ENCODE peak calls at places on chromosomes 3 and 15, in six cellular contexts. Y is IMR-90, M is H1, A is H9, W is neuronal stem cell, J is trophoblast cell. Z is an unnamed sample.

GRCh38 chr3:46674031-46674592 is 19.4 kb downstream of the ALS2CL start:
- DNase-seq in Y (no peak), M (no peak), A (no peak), W (no peak), J (peak; percentile 28), Z (no peak)

GRCh38 chr15:38864827-38865604 is 300.4 kb upstream of the RASGRP1 start:
- DNase-seq in Y (peak; percentile 83), M (no peak), A (no peak), W (no peak), J (no peak), Z (peak; percentile 37)

GRCh38 chr15:97759363-97759762 is 201.1 kb upstream of the ARRDC4 start:
- DNase-seq in Y (no peak), M (no peak), A (no peak), W (no peak), J (no peak), Z (peak; percentile 49)

GRCh38 chr3:118951089-118951488 is 83.6 kb downstream of the IGSF11 start:
- DNase-seq in Y (no peak), M (no peak), A (no peak), W (no peak), J (no peak), Z (no peak)

GRCh38 chr3:116440196-116440595 is 5.1 kb downstream of the LSAMP start:
- DNase-seq in Y (peak; percentile 94), M (no peak), A (no peak), W (no peak), J (no peak), Z (peak; percentile 81)

GRCh38 chr15:44882499-44882968 is 74.0 kb upstream of the TERB2 start:
- DNase-seq in Y (no peak), M (no peak), A (no peak), W (no peak), J (no peak), Z (no peak)

GRCh38 chr15:74409225-74409624 is 24.5 kb downstream of the SEMA7A start:
- DNase-seq in Y (no peak), M (no peak), A (no peak), W (no peak), J (no peak), Z (no peak)

GRCh38 chr3:143565943-143566342 is 282.3 kb downstream of the SLC9A9 start:
- DNase-seq in Y (no peak), M (no peak), A (no peak), W (no peak), J (peak; percentile 5), Z (peak; percentile 53)

GRCh38 chr3:185815391-185816282 is 9.2 kb downstream of the IGF2BP2 start:
- DNase-seq in Y (peak; percentile 52), M (no peak), A (no peak), W (no peak), J (no peak), Z (peak; percentile 65)

GRCh38 chr3:102536479-102536878 is 101.7 kb downstream of the ZPLD1 start:
- DNase-seq in Y (peak; percentile 33), M (no peak), A (no peak), W (peak; percentile 5), J (peak; percentile 64), Z (peak; percentile 39)

GRCh38 chr3:160704006-160704405 is 27.0 kb downstream of the ARL14 start:
- DNase-seq in Y (peak; percentile 23), M (no peak), A (no peak), W (no peak), J (no peak), Z (no peak)

GRCh38 chr3:171379281-171379680 is 80.9 kb downstream of the TNIK start:
- DNase-seq in Y (peak; percentile 58), M (no peak), A (no peak), W (no peak), J (peak; percentile 56), Z (no peak)

GRCh38 chr3:64533565-64534317 is 154.1 kb downstream of the ADAMTS9 start:
- DNase-seq in Y (peak; percentile 87), M (peak; percentile 90), A (peak; percentile 91), W (peak; percentile 85), J (peak; percentile 82), Z (peak; percentile 89)

GRCh38 chr3:63279000-63279366 is 875 bp downstream of the SYNPR start:
- DNase-seq in Y (no peak), M (peak; percentile 54), A (peak; percentile 38), W (no peak), J (no peak), Z (no peak)

GRCh38 chr3:69294014-69294771 is 91.7 kb downstream of the FRMD4B start:
- DNase-seq in Y (no peak), M (no peak), A (no peak), W (no peak), J (peak; percentile 97), Z (peak; percentile 62)

GRCh38 chr3:88574210-88574609 is 424.5 kb downstream of the C3orf38 start:
- DNase-seq in Y (no peak), M (no peak), A (no peak), W (no peak), J (no peak), Z (no peak)

GRCh38 chr15:95132774-95133173 is 901.4 kb downstream of the MCTP2 start:
- DNase-seq in Y (peak; percentile 88), M (no peak), A (no peak), W (no peak), J (peak; percentile 67), Z (peak; percentile 62)

GRCh38 chr15:23797747-23798157 is 110.6 kb upstream of the NDN start:
- DNase-seq in Y (no peak), M (no peak), A (no peak), W (no peak), J (no peak), Z (no peak)
- H3K9me3 ChIP-seq in Y (peaks cover 17% of the 10 kb centered on the region), M (peaks cover 53% of the 10 kb centered on the region), A (peaks cover 42% of the 10 kb centered on the region), W (peaks cover 23% of the 10 kb centered on the region), J (peaks cover 24% of the 10 kb centered on the region), Z (peaks cover 3% of the 10 kb centered on the region)

GRCh38 chr3:191324936-191325335 is 4.3 kb upstream of the CCDC50 start:
- DNase-seq in Y (peak; percentile 73), M (no peak), A (no peak), W (no peak), J (no peak), Z (no peak)

GRCh38 chr3:191328383-191328962 is 721 bp upstream of the CCDC50 start:
- DNase-seq in Y (no peak), M (no peak), A (no peak), W (no peak), J (peak; percentile 4), Z (no peak)

GRCh38 chr3:191329654-191330308 is 545 bp downstream of the UTS2B start:
- DNase-seq in Y (peak; percentile 71), M (peak; percentile 52), A (peak; percentile 50), W (peak; percentile 47), J (peak; percentile 55), Z (peak; percentile 80)

GRCh38 chr3:191328963-191329653 is at the start of gene CCDC50:
- DNase-seq in Y (peak; percentile 72), M (peak; percentile 87), A (peak; percentile 82), W (peak; percentile 62), J (peak; percentile 66), Z (peak; percentile 81)

DNA sequence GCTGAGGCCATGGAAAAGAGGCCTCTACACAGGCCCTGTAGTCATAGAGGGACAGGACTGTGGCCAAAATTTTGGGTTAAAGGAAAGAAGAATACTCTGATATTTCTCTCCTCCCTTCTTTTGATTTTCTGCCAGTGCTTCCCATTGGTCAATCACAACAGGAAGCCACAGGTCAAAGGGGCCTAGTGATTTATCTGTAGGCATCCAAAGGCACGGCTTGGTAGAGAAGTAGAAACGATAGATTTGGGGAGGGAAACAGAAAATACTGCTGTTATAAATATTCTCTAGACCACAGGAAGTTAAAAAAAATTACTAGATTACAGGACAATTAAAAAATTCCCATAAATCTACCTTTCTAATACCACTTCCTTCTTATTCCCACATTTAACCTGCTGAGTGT is 1.7 kb upstream of the CCDC50 start:
- DNase-seq in Y (no peak), M (no peak), A (no peak), W (no peak), J (no peak), Z (no peak)
- H3K4ac ChIP-seq in Y (no peak overlapping the region), M (no peak overlapping the region), A (no peak overlapping the region), W (no peak overlapping the region), J (no peak overlapping the region), Z (no peak overlapping the region)

GRCh38 chr3:122235147-122235546 is 51.7 kb downstream of the CASR start:
- DNase-seq in Y (no peak), M (no peak), A (no peak), W (no peak), J (no peak), Z (no peak)
- H2AK5ac ChIP-seq in Y (no peak overlapping the region), M (no peak overlapping the region), A (no peak overlapping the region), W (no peak overlapping the region), J (no peak overlapping the region), Z (no peak overlapping the region)

DNA sequence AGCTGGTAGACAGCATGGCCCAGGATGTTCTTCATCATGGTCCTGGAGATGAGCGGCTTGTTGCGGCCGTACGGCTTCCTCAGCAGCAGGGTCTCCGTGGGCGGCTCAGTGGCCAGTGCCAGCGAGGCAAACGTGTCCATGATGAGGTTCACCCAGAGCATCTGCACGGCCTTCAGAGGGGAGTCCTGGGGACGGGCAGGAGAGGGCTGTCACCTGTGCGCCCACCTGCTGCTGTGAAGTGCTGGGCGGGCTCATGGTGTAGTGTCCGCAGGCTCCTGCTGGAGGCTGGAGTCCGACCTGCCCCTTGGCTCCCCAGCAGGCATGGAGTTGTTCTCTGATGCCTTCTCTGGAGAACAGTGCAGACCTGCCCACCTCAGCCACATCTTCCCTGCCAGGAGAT is 21.9 kb upstream of the SEC13 start:
- DNase-seq in Y (no peak), M (no peak), A (no peak), W (no peak), J (no peak), Z (no peak)
- H3K9me3 ChIP-seq in Y (no peaks in the 10 kb centered on the region), M (no peaks in the 10 kb centered on the region), A (no peaks in the 10 kb centered on the region), W (no peaks in the 10 kb centered on the region), J (no peaks in the 10 kb centered on the region), Z (no peaks in the 10 kb centered on the region)

DNA sequence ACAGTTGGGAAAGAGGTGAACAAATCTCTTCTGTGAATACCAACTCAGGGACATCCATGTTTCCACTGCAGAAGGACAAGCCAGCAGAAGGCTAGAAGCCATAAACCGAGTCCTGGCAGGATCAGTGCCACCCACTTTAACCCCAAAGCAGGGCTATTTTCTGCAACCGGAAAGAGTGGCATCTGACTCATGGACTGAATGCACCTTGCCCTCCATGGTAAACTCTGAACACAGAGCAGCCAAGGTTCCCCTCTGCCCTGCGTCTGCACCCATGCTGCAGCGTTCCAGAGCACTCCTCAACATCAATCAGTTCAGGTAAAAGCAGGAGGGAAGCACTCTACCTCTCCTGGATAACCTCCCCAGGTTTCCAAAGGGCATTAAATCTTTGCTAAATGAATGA is 823 bp upstream of the NGRN start:
- DNase-seq in Y (no peak), M (no peak), A (no peak), W (no peak), J (no peak), Z (no peak)
- H3K4ac ChIP-seq in Y (peak overlapping the region; percentile 95), M (no peak overlapping the region), A (no peak overlapping the region), W (peak overlapping the region; percentile 5), J (no peak overlapping the region), Z (peak overlapping the region; percentile 69)

DNA sequence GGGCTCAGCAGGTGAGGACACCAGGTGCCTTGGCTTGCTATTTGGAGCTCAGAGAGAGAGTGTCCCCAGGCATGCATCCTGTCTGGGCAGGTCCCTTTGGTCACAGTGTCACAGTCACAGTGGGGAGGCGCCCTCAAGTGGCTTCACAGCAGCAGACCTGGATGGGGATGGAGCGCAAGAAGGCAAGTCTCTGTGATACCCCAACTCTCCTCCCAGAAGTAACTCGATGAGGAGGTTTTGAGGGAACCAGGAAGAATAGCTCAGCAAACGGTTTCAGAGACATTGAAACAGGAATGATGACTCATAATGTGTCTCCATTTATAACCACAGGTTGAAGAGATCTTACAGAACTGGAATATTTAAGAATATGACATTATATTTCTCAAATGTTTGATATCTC is 66.5 kb upstream of the SH3GL3 start:
- DNase-seq in Y (peak; percentile 26), M (no peak), A (peak; percentile 62), W (no peak), J (peak; percentile 41), Z (peak; percentile 35)
- H2AK5ac ChIP-seq in Y (no peak overlapping the region), M (no peak overlapping the region), A (no peak overlapping the region), W (no peak overlapping the region), J (no peak overlapping the region), Z (peak overlapping the region; percentile 71)

Z was measured in mesenchymal stem cell.